ENCODE peak calls at places on chromosomes 11 and 22, in ten cellular contexts. X, C, D, P, B, E, N, A, O and R are unnamed samples.

GRCh38 chr11:13012037-13012693 is 3.0 kb downstream of the RASSF10 start:
- DNase-seq in X (peak; percentile 27), C (no peak), D (no peak), P (no peak), B (no peak), E (no peak), N (no peak), A (no peak), O (peak; percentile 67), R (no peak)

GRCh38 chr11:2586793-2587131 is 113.0 kb downstream of the KCNQ1OT1 start:
- DNase-seq in X (no peak), C (no peak), D (no peak), P (no peak), B (no peak), E (peak; percentile 0), N (no peak), A (no peak), O (no peak), R (no peak)

GRCh38 chr11:43282607-43283440 is 29.0 kb upstream of the API5 start:
- DNase-seq in X (peak; percentile 52), C (no peak), D (peak; percentile 25), P (no peak), B (peak; percentile 6), E (peak; percentile 64), N (no peak), A (peak; percentile 8), O (peak; percentile 18), R (no peak)

GRCh38 chr11:104093426-104094280 is 57.2 kb downstream of the DDI1 start:
- DNase-seq in X (peak; percentile 27), C (no peak), D (no peak), P (no peak), B (no peak), E (no peak), N (no peak), A (no peak), O (no peak), R (no peak)

GRCh38 chr11:112157274-112157766 is 6.6 kb downstream of the IL18 start:
- DNase-seq in X (peak; percentile 98), C (peak; percentile 91), D (no peak), P (peak; percentile 90), B (no peak), E (no peak), N (no peak), A (peak; percentile 29), O (peak; percentile 79), R (no peak)

GRCh38 chr22:49749885-49750510 is 77.7 kb downstream of the BRD1 start:
- DNase-seq in X (no peak), C (no peak), D (no peak), P (no peak), B (no peak), E (no peak), N (no peak), A (no peak), O (no peak), R (no peak)

GRCh38 chr11:77602385-77603105 is 12.8 kb downstream of the AQP11 start:
- DNase-seq in X (peak; percentile 87), C (peak; percentile 38), D (no peak), P (peak; percentile 48), B (no peak), E (no peak), N (no peak), A (no peak), O (no peak), R (no peak)

GRCh38 chr11:10450451-10451398 is 4.3 kb upstream of the AMPD3 start:
- DNase-seq in X (peak; percentile 41), C (no peak), D (peak; percentile 33), P (no peak), B (peak; percentile 67), E (peak; percentile 33), N (peak; percentile 20), A (no peak), O (peak; percentile 77), R (no peak)

GRCh38 chr11:85307381-85307780 is 319.8 kb downstream of the DLG2 start:
- DNase-seq in X (no peak), C (no peak), D (no peak), P (no peak), B (no peak), E (no peak), N (no peak), A (no peak), O (no peak), R (no peak)

GRCh38 chr11:124644426-124645280 is 22.0 kb downstream of the TBRG1 start:
- DNase-seq in X (peak; percentile 89), C (no peak), D (peak; percentile 34), P (peak; percentile 44), B (no peak), E (peak; percentile 63), N (peak; percentile 35), A (peak; percentile 25), O (peak; percentile 69), R (peak; percentile 32)
- TF ChIP-seq CTCF in X (peak; percentile 79), C (peak; percentile 79), D (peak; percentile 86), P (peak; percentile 80), B (peak; percentile 73), E (peak; percentile 88), N (peak; percentile 81), A (peak; percentile 76), O (peak; percentile 67), R (peak; percentile 68)

DNA sequence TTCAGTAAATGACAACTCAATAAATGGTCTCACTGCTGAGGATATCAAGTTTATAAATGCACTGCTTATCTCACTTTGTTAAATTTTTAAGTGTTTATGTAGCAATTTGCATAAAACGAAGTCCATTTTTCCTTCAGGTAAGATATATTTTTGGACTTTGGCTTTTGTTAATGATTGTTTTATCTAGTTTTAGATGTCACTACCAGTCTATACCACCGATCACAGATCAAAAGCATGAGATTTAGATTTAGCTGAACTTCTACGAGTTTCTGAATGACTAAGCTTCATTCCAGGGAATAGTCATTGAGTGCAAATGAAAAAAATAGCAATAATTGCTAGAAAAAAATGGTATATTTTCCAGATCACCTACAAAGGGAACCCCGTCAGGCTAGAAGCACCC is 12.8 kb upstream of the SLC5A12 start:
- DNase-seq in X (no peak), C (no peak), D (no peak), P (no peak), B (no peak), E (no peak), N (no peak), A (no peak), O (no peak), R (no peak)
- TF ChIP-seq CTCF in X (no peak), C (no peak), D (no peak), P (no peak), B (no peak), E (no peak), N (no peak), A (no peak), O (no peak), R (no peak)

GRCh38 chr11:69642913-69643632 is 2.1 kb downstream of the CCND1 start:
- DNase-seq in X (peak; percentile 90), C (no peak), D (peak; percentile 82), P (peak; percentile 58), B (peak; percentile 75), E (peak; percentile 83), N (peak; percentile 77), A (peak; percentile 56), O (peak; percentile 73), R (peak; percentile 81)

GRCh38 chr11:69643646-69644045 is 2.7 kb downstream of the CCND1 start:
- DNase-seq in X (no peak), C (no peak), D (no peak), P (no peak), B (no peak), E (no peak), N (no peak), A (no peak), O (no peak), R (no peak)

GRCh38 chr11:69644962-69645675 is 4.2 kb downstream of the CCND1 start:
- DNase-seq in X (no peak), C (no peak), D (no peak), P (no peak), B (no peak), E (no peak), N (no peak), A (no peak), O (no peak), R (no peak)

GRCh38 chr11:69645801-69646492 is 5.0 kb downstream of the CCND1 start:
- DNase-seq in X (no peak), C (no peak), D (no peak), P (no peak), B (no peak), E (no peak), N (no peak), A (no peak), O (peak; percentile 46), R (peak; percentile 14)

DNA sequence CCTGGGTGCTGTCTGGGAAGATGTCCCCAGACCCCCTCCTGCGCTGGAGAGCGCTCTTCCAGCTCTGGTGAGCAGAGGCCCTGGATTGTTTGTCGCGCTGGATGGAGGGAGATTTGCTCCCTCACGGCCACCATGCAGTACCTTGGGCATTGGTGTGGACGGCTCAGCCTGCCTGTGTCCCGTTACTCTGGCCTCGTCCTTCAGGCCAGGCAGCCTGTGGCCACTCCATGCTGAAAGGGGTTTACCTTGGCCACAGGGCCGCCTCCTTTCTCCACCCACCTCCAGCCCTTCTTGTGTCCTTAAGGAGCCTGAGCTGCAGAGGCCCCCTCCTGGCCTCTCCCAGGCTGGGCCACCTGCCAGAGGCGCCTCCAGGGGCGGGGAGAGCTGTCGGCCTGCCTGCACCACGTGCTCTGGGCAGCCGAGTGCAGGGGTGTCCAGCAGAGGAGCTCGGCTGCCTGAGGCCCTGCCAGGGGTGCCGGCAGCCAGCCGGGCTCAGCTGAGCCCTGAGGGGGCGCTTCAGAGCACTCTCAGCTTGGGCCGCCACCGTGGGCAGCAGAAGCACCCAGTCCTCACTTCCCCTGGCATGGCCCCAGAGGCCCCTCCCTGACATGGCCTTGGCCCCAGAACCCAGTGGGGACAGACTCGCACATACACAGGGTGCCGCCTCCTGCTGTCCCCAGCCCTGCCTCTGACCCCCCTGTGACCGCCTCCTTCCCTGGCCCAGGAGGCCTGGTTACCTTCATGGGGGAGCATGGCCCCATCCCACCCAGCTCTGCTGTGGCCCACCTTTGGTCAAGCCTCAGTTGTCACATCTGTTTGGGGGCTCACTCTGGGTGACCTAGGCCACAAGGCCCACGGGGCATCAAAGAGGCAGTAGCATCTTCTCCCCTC is 3.4 kb downstream of the CCND1 start:
- DNase-seq in X (peak; percentile 93), C (no peak), D (peak; percentile 82), P (peak; percentile 77), B (no peak), E (no peak), N (peak; percentile 82), A (peak; percentile 25), O (peak; percentile 71), R (peak; percentile 76)
- TF ChIP-seq CTCF in X (peak; percentile 36), C (no peak), D (peak; percentile 63), P (peak; percentile 38), B (peak; percentile 1), E (no peak), N (peak; percentile 48), A (peak; percentile 56), O (peak; percentile 7), R (no peak)

DNA sequence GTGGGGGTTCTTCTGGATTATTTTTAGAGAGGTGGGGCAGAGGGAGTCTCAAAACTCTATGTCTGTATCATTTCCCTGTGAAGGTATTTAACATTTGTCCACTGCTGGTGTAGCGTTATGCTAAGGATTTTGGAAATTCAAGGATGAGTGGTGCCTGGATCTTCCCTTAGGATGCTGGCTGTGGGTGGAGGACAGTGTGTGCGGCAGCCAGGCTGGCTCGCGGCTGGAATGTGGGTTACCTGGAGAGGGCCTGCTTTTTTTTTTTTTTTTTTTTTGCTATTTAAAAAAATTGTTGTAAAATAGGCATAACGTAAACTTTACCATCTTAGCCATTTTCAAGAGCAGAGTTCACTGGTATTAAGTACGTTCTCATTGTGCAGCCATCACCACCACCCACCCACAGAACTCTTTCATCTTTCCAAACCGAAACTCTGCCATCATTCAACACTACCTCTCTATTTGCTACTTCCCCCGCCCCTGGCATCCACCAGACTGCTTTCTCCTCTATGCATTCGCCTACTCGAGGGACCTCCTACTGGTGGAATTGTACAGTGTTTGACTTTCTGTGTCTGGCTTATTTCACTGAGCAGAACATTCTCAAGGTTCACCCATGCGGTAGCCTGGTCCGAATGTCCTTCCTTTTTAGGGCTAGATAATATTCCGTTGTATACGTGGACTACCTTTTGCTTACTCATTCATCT is 67.1 kb downstream of the PARVB start:
- DNase-seq in X (peak; percentile 21), C (no peak), D (no peak), P (no peak), B (no peak), E (no peak), N (no peak), A (no peak), O (no peak), R (no peak)
- TF ChIP-seq CTCF in X (peak; percentile 27), C (peak; percentile 16), D (no peak), P (peak; percentile 21), B (no peak), E (peak; percentile 44), N (no peak), A (no peak), O (no peak), R (no peak)